ENCODE peak calls at places on chromosomes 4 and X, in seven cellular contexts. I is SJCRH30, L is GM12865, B is IMR-90, O is A549, K is heart left ventricle, A is cardiac muscle cell. T is an unnamed sample.

GRCh38 chrX:78388663-78389062 is 61.3 kb upstream of the CYSLTR1 start:
- DNase-seq in I (no peak), L (no peak), B (no peak), O (no peak), K (no peak), A (no peak), T (no peak)

GRCh38 chr4:153127773-153128494 is 76.3 kb upstream of the TRIM2 start:
- DNase-seq in I (peak), L (peak), B (peak), O (peak), K (peak), A (peak), T (peak)

GRCh38 chrX:63250253-63250868 is 100.8 kb downstream of the SPIN4 start:
- DNase-seq in I (peak), L (peak), B (peak), O (peak), K (peak), A (peak), T (peak)

GRCh38 chrX:129013574-129013973 is 509.7 kb downstream of the SMARCA1 start:
- DNase-seq in I (no peak), L (no peak), B (no peak), O (peak), K (no peak), A (no peak), T (no peak)

GRCh38 chr4:88409206-88409605 is 30.6 kb downstream of the HERC6 start:
- DNase-seq in I (no peak), L (no peak), B (no peak), O (no peak), K (no peak), A (no peak), T (no peak)

GRCh38 chrX:15242899-15243555 is 26.9 kb downstream of the ASB9 start:
- DNase-seq in I (peak), L (peak), B (peak), O (peak), K (no peak), A (peak), T (peak)

GRCh38 chr4:139857021-139857420 is 191.4 kb downstream of the MGST2 start:
- DNase-seq in I (peak), L (no peak), B (peak), O (no peak), K (no peak), A (no peak), T (no peak)

GRCh38 chr4:73922766-73923630 is 53.8 kb downstream of the CXCL1 start:
- DNase-seq in I (peak), L (no peak), B (peak), O (peak), K (no peak), A (peak), T (peak)

GRCh38 chr4:165325732-165326512 is 1.5 kb upstream of the MSMO1 start:
- DNase-seq in I (peak), L (peak), B (peak), O (peak), K (no peak), A (peak), T (peak)

GRCh38 chrX:68833855-68834331 is 5.1 kb downstream of the EFNB1 start:
- DNase-seq in I (no peak), L (no peak), B (no peak), O (no peak), K (peak), A (no peak), T (no peak)

GRCh38 chr4:100261346-100261745 is 71.1 kb upstream of the DDIT4L start:
- DNase-seq in I (no peak), L (no peak), B (peak), O (no peak), K (no peak), A (no peak), T (no peak)

GRCh38 chr4:105145913-105146285 is 777 bp upstream of the TET2 start:
- DNase-seq in I (no peak), L (peak), B (no peak), O (no peak), K (peak), A (no peak), T (peak)

GRCh38 chr4:11455201-11455835 is 26.6 kb upstream of the HS3ST1 start:
- DNase-seq in I (no peak), L (no peak), B (no peak), O (no peak), K (no peak), A (no peak), T (no peak)

GRCh38 chr4:17866790-17867189 is 56.0 kb downstream of the NCAPG start:
- DNase-seq in I (no peak), L (no peak), B (no peak), O (no peak), K (no peak), A (no peak), T (no peak)

GRCh38 chr4:67881226-67881625 is 2.6 kb downstream of the TMPRSS11D start:
- DNase-seq in I (peak), L (no peak), B (no peak), O (no peak), K (no peak), A (no peak), T (no peak)

GRCh38 chr4:153735901-153736461 is 23.8 kb downstream of the RNF175 start:
- DNase-seq in I (no peak), L (no peak), B (no peak), O (no peak), K (no peak), A (peak), T (no peak)

GRCh38 chr4:153788419-153789276 is at the start of gene SFRP2:
- DNase-seq in I (no peak), L (no peak), B (no peak), O (no peak), K (no peak), A (no peak), T (no peak)

GRCh38 chrX:19899234-19899788 is 11.9 kb upstream of the SH3KBP1 start:
- DNase-seq in I (no peak), L (no peak), B (no peak), O (no peak), K (no peak), A (peak), T (no peak)

GRCh38 chrX:100750901-100751300 is 19.0 kb upstream of the SYTL4 start:
- DNase-seq in I (peak), L (no peak), B (no peak), O (no peak), K (no peak), A (no peak), T (no peak)

GRCh38 chr4:73684097-73684496 is 56.3 kb upstream of the CXCL8 start:
- DNase-seq in I (peak), L (no peak), B (peak), O (no peak), K (no peak), A (no peak), T (no peak)

GRCh38 chrX:38987135-38987780 is 186.0 kb downstream of the MID1IP1 start:
- DNase-seq in I (peak), L (peak), B (peak), O (no peak), K (no peak), A (no peak), T (no peak)

GRCh38 chrX:38864165-38864564 is 62.9 kb downstream of the MID1IP1 start:
- DNase-seq in I (no peak), L (no peak), B (peak), O (no peak), K (no peak), A (peak), T (peak)

GRCh38 chrX:41862562-41863184 is 60.7 kb downstream of the CASK start:
- DNase-seq in I (no peak), L (no peak), B (no peak), O (no peak), K (no peak), A (no peak), T (no peak)

GRCh38 chr4:142293536-142293935 is 552.6 kb downstream of the INPP4B start:
- DNase-seq in I (no peak), L (no peak), B (peak), O (no peak), K (no peak), A (peak), T (peak)

GRCh38 chrX:100625985-100626491 is 10.6 kb downstream of the TSPAN6 start:
- DNase-seq in I (peak), L (peak), B (no peak), O (no peak), K (no peak), A (no peak), T (peak)

GRCh38 chr4:28436191-28437080 is 1575.8 kb downstream of the STIM2 start:
- DNase-seq in I (no peak), L (no peak), B (peak), O (no peak), K (no peak), A (no peak), T (no peak)

GRCh38 chr4:121428721-121429120 is 47.9 kb upstream of the QRFPR start:
- DNase-seq in I (no peak), L (no peak), B (peak), O (no peak), K (no peak), A (peak), T (peak)

GRCh38 chr4:8472689-8473197 is 32.2 kb downstream of the TRMT44 start:
- DNase-seq in I (peak), L (no peak), B (peak), O (no peak), K (no peak), A (peak), T (peak)

GRCh38 chrX:117998171-117998570 is 118.4 kb downstream of the KLHL13 start:
- DNase-seq in I (no peak), L (no peak), B (no peak), O (no peak), K (no peak), A (no peak), T (no peak)

GRCh38 chrX:141791856-141792255 is 46.3 kb upstream of the MAGEC3 start:
- DNase-seq in I (no peak), L (no peak), B (no peak), O (peak), K (no peak), A (no peak), T (no peak)

GRCh38 chrX:9690046-9690445 is 75.6 kb downstream of the GPR143 start:
- DNase-seq in I (peak), L (no peak), B (no peak), O (no peak), K (no peak), A (no peak), T (no peak)

GRCh38 chr4:137370206-137370633 is 162.1 kb downstream of the PCDH18 start:
- DNase-seq in I (peak), L (no peak), B (peak), O (no peak), K (no peak), A (peak), T (peak)

DNA sequence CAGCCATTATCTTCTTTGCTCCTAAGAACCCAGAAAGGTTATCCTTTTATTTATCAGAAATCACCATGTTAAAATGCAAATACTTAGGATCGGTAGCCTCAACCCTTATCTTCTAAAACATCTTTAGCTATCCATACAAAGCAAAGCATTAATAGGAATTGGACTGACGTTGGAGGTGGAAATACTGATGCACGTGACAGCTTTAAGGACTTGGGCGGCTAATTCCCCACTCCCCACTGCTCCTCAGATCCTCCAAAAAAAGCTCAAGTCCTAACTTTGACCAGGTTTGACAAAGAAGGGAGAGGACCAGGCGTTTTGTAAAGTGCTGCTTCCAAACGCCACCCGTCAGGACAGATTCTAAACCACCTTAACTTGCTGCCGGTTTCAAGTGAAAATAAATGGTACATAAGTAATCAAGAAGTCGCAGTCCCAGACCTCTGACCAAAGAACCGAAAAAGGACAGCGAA is 496 bp upstream of the SPCS3 start:
- DNase-seq in I (no peak), L (no peak), B (no peak), O (no peak), K (no peak), A (no peak), T (no peak)
- H3K4me3 ChIP-seq in I (peak), L (peak), B (peak), O (peak), K (peak), A (peak), T (peak)

GRCh38 chr4:34732579-34732978 is 1511.7 kb downstream of the ARAP2 start:
- DNase-seq in I (peak), L (no peak), B (no peak), O (no peak), K (no peak), A (no peak), T (no peak)
- H3K4me3 ChIP-seq in I (peak), L (no peak), B (no peak), O (no peak), K (no peak), A (no peak), T (no peak)

GRCh38 chrX:153968754-153969124 is 2.9 kb downstream of the HCFC1 start:
- DNase-seq in I (peak), L (peak), B (no peak), O (no peak), K (peak), A (no peak), T (peak)
- H3K4me3 ChIP-seq in I (peak), L (peak), B (peak), O (no peak), K (no peak), A (peak), T (peak)

DNA sequence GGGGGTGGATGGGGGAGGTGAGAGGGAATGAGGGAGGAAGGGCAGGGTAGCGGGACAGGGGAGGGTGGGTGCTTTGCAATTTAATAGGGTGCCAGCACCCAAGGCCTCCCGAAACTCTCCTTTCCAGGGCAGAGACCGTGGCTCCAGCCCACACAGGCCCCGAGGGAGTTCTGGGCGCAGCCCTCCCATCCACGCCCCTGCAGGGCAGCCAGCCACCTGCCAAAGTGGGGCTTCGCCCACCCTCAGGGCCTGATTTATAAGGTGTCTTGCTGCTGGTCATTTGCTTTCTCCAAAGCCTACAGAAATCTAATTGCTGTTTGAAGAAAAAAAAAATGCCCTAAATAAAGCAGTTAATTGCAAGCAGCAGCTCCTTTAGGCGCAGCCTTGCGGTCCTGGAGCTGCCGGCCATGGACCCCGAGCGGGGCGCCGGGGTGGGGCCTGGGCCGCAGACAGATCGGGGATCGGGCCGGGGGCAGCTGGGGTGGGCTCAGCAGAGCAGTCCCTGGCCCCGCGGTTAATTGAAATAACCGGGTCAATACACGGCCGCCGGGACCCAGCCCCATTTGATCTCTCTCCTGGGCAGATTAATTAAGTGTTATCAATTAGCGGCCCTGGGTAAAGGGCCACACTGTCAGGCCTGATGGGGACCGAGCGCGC is 106.0 kb upstream of the NKX1-1 start:
- DNase-seq in I (no peak), L (no peak), B (no peak), O (no peak), K (no peak), A (no peak), T (no peak)
- H3K4me3 ChIP-seq in I (no peak), L (no peak), B (no peak), O (no peak), K (peak), A (no peak), T (no peak)

GRCh38 chr4:2842667-2843022 is 999 bp upstream of the ADD1 start:
- DNase-seq in I (no peak), L (no peak), B (no peak), O (no peak), K (no peak), A (no peak), T (no peak)
- H3K4me3 ChIP-seq in I (peak), L (peak), B (peak), O (peak), K (no peak), A (peak), T (peak)

T was measured in astrocyte of the spinal cord.